ENCODE peak calls at places on chromosome 1, in ten cellular contexts. Q, L, A, I, S, D, E, W, V and J are unnamed samples.

GRCh38 chr1:147634645-147635044 is 35.7 kb downstream of the ACP6 start:
- DNase-seq in V (no peak), L (no peak), Q (no peak), W (no peak), I (no peak), D (no peak), E (no peak), A (no peak), S (no peak), J (no peak)

GRCh38 chr1:24584103-24584764 is 28.3 kb downstream of the NCMAP start:
- DNase-seq in D (no peak), S (no peak), Q (no peak), I (peak), E (no peak), W (no peak), V (no peak), L (no peak), A (no peak), J (no peak)

GRCh38 chr1:98323396-98323795 is 338.1 kb upstream of the SNX7 start:
- DNase-seq in Q (no peak), I (no peak), L (no peak), W (peak), S (no peak), E (no peak), V (no peak), A (peak), D (peak), J (no peak)

GRCh38 chr1:231421616-231421970 is 494 bp downstream of the EGLN1 start:
- DNase-seq in A (peak), E (peak), V (no peak), Q (no peak), W (no peak), D (no peak), L (no peak), S (peak), I (peak), J (peak)

GRCh38 chr1:41769068-41769467 is 149.7 kb downstream of the HIVEP3 start:
- DNase-seq in D (no peak), W (no peak), I (no peak), Q (no peak), L (no peak), A (no peak), E (no peak), V (no peak), S (no peak), J (no peak)

GRCh38 chr1:91608876-91609275 is 108.2 kb downstream of the CDC7 start:
- DNase-seq in V (no peak), E (no peak), Q (no peak), L (no peak), D (peak), S (no peak), A (no peak), W (peak), I (no peak), J (no peak)

GRCh38 chr1:48203287-48203900 is 19.1 kb upstream of the SLC5A9 start:
- DNase-seq in I (no peak), E (no peak), V (no peak), Q (no peak), W (peak), L (no peak), S (no peak), D (peak), A (peak), J (no peak)

GRCh38 chr1:110557481-110557880 is 38.5 kb upstream of the KCNA10 start:
- DNase-seq in V (no peak), Q (no peak), S (no peak), I (no peak), A (no peak), W (no peak), D (no peak), E (no peak), L (no peak), J (no peak)